ENCODE peak calls at places on chromosomes 6 and 20, in five cellular contexts. One of them, this sample, is unnamed.

GRCh38 chr6:158321960-158322359 is 9.7 kb downstream of the TULP4 start:
- DNase-seq in fibroblast of lung: peak
- DNase-seq in coronary artery: no peak
- DNase-seq in CD8-positive, alpha-beta T cell: no peak
- DNase-seq in fibroblast of the aortic adventitia: peak
- DNase-seq in this sample: peak

GRCh38 chr6:93801101-93801847 is 381.9 kb upstream of the EPHA7 start:
- DNase-seq in CD8-positive, alpha-beta T cell: no peak
- DNase-seq in fibroblast of lung: no peak
- DNase-seq in coronary artery: no peak
- DNase-seq in fibroblast of the aortic adventitia: no peak
- DNase-seq in this sample: no peak

GRCh38 chr6:114564302-114564933 is 221.6 kb upstream of the HS3ST5 start:
- DNase-seq in CD8-positive, alpha-beta T cell: no peak
- DNase-seq in fibroblast of the aortic adventitia: no peak
- DNase-seq in coronary artery: no peak
- DNase-seq in fibroblast of lung: no peak
- DNase-seq in this sample: no peak

GRCh38 chr6:164359441-164359840 is 944.9 kb downstream of the QKI start:
- DNase-seq in coronary artery: no peak
- DNase-seq in CD8-positive, alpha-beta T cell: no peak
- DNase-seq in fibroblast of lung: no peak
- DNase-seq in fibroblast of the aortic adventitia: no peak
- DNase-seq in this sample: no peak

GRCh38 chr20:14445310-14445709 is 107.9 kb upstream of the FLRT3 start:
- DNase-seq in coronary artery: no peak
- DNase-seq in fibroblast of the aortic adventitia: peak
- DNase-seq in fibroblast of lung: peak
- DNase-seq in CD8-positive, alpha-beta T cell: no peak
- DNase-seq in this sample: no peak

GRCh38 chr6:73648166-73648565 is 5.6 kb downstream of the SLC17A5 start:
- DNase-seq in coronary artery: no peak
- DNase-seq in CD8-positive, alpha-beta T cell: no peak
- DNase-seq in fibroblast of lung: no peak
- DNase-seq in fibroblast of the aortic adventitia: peak
- DNase-seq in this sample: no peak

GRCh38 chr6:103273048-103273447 is 1586.7 kb downstream of the HACE1 start:
- DNase-seq in coronary artery: no peak
- DNase-seq in fibroblast of the aortic adventitia: no peak
- DNase-seq in fibroblast of lung: no peak
- DNase-seq in CD8-positive, alpha-beta T cell: no peak
- DNase-seq in this sample: peak

GRCh38 chr6:38305995-38306681 is 333.6 kb downstream of the BTBD9 start:
- DNase-seq in CD8-positive, alpha-beta T cell: no peak
- DNase-seq in coronary artery: no peak
- DNase-seq in fibroblast of the aortic adventitia: no peak
- DNase-seq in fibroblast of lung: no peak
- DNase-seq in this sample: no peak

GRCh38 chr6:162100091-162100490 is 627.5 kb downstream of the PRKN start:
- DNase-seq in fibroblast of the aortic adventitia: no peak
- DNase-seq in fibroblast of lung: no peak
- DNase-seq in coronary artery: no peak
- DNase-seq in CD8-positive, alpha-beta T cell: no peak
- DNase-seq in this sample: no peak

GRCh38 chr6:109139109-109139508 is 43.8 kb downstream of the CEP57L1 start:
- DNase-seq in fibroblast of lung: peak
- DNase-seq in coronary artery: no peak
- DNase-seq in CD8-positive, alpha-beta T cell: no peak
- DNase-seq in fibroblast of the aortic adventitia: peak
- DNase-seq in this sample: no peak

GRCh38 chr6:104326173-104327001 is 533.3 kb downstream of the HACE1 start:
- DNase-seq in coronary artery: no peak
- DNase-seq in CD8-positive, alpha-beta T cell: no peak
- DNase-seq in fibroblast of the aortic adventitia: peak
- DNase-seq in fibroblast of lung: peak
- DNase-seq in this sample: no peak

GRCh38 chr20:50412069-50412468 is 98.1 kb upstream of the PTPN1 start:
- DNase-seq in fibroblast of lung: no peak
- DNase-seq in fibroblast of the aortic adventitia: no peak
- DNase-seq in coronary artery: no peak
- DNase-seq in CD8-positive, alpha-beta T cell: no peak
- DNase-seq in this sample: no peak

GRCh38 chr20:346640-347316 is at the start of gene NRSN2:
- DNase-seq in fibroblast of lung: peak
- DNase-seq in fibroblast of the aortic adventitia: peak
- DNase-seq in CD8-positive, alpha-beta T cell: no peak
- DNase-seq in coronary artery: no peak
- DNase-seq in this sample: no peak

GRCh38 chr6:116217069-116217468 is 36.8 kb downstream of the TSPYL4 start:
- DNase-seq in CD8-positive, alpha-beta T cell: no peak
- DNase-seq in coronary artery: no peak
- DNase-seq in fibroblast of lung: peak
- DNase-seq in fibroblast of the aortic adventitia: peak
- DNase-seq in this sample: no peak

GRCh38 chr6:4155848-4156466 is 20.6 kb upstream of the ECI2 start:
- DNase-seq in fibroblast of the aortic adventitia: peak
- DNase-seq in coronary artery: no peak
- DNase-seq in fibroblast of lung: peak
- DNase-seq in CD8-positive, alpha-beta T cell: peak
- DNase-seq in this sample: no peak

DNA sequence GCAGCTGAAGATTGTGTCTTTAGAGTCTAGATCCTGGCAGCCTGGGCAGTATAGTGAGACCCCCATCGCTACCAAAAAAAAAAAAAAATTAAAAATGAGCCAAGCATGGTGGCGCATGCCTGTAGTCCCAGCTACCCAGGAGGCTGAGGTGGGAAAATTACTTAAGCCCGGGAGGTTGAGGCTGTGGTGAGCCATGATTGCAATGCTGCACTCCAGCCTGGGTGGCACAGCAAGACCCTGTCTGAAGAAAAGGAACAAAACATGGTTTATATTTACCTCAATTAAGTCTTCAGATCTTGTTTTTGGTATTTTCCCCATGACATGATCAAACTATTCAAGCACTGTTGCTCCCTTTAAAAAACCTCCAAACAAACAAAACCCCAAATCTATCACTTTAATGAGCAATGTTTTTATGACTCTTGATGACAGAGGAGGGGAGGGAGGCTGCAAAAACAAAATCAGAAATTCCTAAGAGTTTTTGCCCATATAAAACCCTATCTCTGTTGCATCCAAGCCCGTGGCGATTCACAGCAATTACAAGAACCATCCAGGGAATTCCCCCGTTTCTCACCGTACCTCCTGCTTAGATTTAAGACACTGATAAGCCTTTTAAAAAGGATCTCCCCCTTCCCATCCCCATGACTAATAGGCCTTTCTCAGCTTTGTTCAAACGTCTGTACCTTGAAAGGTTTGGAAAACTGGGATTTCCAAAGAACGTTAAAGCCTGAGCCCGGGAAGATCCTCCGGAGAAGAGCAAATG is 259.9 kb downstream of the BMP7 start:
- DNase-seq in fibroblast of the aortic adventitia: no peak
- DNase-seq in fibroblast of lung: no peak
- DNase-seq in CD8-positive, alpha-beta T cell: no peak
- DNase-seq in coronary artery: no peak
- DNase-seq in this sample: no peak
- H3K4me3 ChIP-seq in fibroblast of the aortic adventitia: no peak
- H3K4me3 ChIP-seq in fibroblast of lung: no peak
- H3K4me3 ChIP-seq in CD8-positive, alpha-beta T cell: no peak
- H3K4me3 ChIP-seq in coronary artery: no peak
- H3K4me3 ChIP-seq in this sample: no peak

GRCh38 chr6:79193971-79194370 is 40.5 kb downstream of the HMGN3 start:
- DNase-seq in fibroblast of the aortic adventitia: no peak
- DNase-seq in coronary artery: no peak
- DNase-seq in CD8-positive, alpha-beta T cell: no peak
- DNase-seq in fibroblast of lung: peak
- DNase-seq in this sample: no peak
- TF ChIP-seq CTCF in fibroblast of the aortic adventitia: no peak
- TF ChIP-seq CTCF in coronary artery: no peak
- TF ChIP-seq CTCF in CD8-positive, alpha-beta T cell: no peak
- TF ChIP-seq CTCF in fibroblast of lung: no peak
- TF ChIP-seq CTCF in this sample: no peak

DNA sequence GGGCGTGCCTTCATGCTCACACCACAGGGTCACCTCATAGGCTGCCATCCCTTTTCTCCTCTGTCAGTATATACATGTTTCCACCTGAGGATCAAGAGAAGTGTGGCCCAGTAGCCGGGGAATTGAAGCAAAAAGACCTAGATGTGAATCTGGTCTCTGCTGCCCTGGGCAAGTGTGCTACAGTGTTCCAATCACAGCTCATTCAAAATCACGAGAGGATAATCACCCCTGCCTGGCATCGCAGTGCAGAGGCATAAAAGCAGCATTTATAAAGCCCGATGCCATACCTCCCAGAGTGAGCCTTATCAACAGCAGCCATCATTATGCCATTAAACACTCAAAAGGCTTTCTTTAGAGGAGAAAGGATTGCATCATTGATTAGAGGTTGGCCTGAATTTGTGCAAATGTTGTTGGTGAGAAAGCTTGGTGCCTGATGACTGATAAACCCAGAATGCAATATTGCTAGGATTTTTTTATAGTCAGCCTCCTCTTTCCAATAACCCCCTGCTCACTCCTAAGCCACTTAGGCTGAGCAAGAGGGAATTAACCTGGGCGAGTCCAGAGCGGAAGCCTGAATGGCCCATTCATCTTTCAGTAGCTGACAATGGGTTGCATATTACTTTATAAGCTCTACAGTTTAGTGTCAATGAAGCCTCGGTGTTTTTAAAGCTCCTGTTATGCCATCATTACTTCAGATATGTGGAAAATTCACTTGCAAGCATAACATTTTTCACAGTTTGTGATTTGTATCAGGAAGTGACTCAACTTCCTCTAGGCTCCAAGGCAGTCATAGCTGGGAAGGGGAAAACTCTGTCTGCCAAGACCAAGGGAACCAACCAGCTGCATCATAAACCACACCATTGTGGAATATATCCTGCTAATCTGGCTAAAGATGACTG is 92.5 kb upstream of the NXT1 start:
- DNase-seq in fibroblast of lung: peak
- DNase-seq in CD8-positive, alpha-beta T cell: no peak
- DNase-seq in coronary artery: peak
- DNase-seq in fibroblast of the aortic adventitia: peak
- DNase-seq in this sample: peak
- H3K4me3 ChIP-seq in fibroblast of lung: no peak
- H3K4me3 ChIP-seq in CD8-positive, alpha-beta T cell: no peak
- H3K4me3 ChIP-seq in coronary artery: no peak
- H3K4me3 ChIP-seq in fibroblast of the aortic adventitia: no peak
- H3K4me3 ChIP-seq in this sample: no peak

DNA sequence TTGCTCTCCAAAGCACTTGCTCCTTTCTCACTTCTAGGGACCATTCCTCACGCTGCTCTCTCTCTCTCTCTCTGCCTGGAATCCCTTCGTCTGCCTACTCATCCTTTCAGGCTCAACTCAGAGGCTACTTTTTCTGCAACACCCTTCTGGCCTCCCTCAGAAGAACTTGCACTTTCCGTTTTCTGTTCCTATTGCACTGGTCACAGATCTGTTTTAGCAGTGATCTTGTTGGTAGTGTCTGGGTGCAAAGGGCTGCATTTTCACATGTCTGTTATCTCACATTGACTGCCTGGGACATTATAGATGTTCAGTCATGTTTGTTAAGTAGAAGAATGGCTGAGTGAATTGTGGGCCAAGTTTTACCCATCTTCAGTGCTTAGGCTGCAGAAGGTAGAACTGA is 63.5 kb downstream of the RIN2 start:
- DNase-seq in CD8-positive, alpha-beta T cell: no peak
- DNase-seq in coronary artery: no peak
- DNase-seq in fibroblast of lung: no peak
- DNase-seq in fibroblast of the aortic adventitia: no peak
- DNase-seq in this sample: no peak
- TF ChIP-seq CTCF in CD8-positive, alpha-beta T cell: no peak
- TF ChIP-seq CTCF in coronary artery: no peak
- TF ChIP-seq CTCF in fibroblast of lung: no peak
- TF ChIP-seq CTCF in fibroblast of the aortic adventitia: no peak
- TF ChIP-seq CTCF in this sample: no peak